ENCODE peak calls at places on chromosomes 16 and 17, in seven cellular contexts. S, B, W, A, O, P and R are unnamed samples.
A peak's percentile ranks its signal among the peaks of the same experiment; 100 is the strongest.

GRCh38 chr17:1344521-1344920 is 55.5 kb downstream of the YWHAE start:
- DNase-seq in S (no peak), B (no peak), W (peak; percentile 67), A (no peak), O (no peak), P (no peak), R (no peak)

GRCh38 chr17:48892940-48893645 is 506 bp downstream of the ATP5MC1 start:
- DNase-seq in S (no peak), B (no peak), W (no peak), A (peak; percentile 18), O (no peak), P (no peak), R (peak; percentile 53)

GRCh38 chr16:31333686-31334649 is 21.0 kb upstream of the ITGAX start:
- DNase-seq in S (peak; percentile 13), B (peak; percentile 32), W (peak; percentile 43), A (peak; percentile 2), O (peak; percentile 52), P (peak; percentile 76), R (no peak)

GRCh38 chr17:69501591-69502468 is 87.3 kb downstream of the MAP2K6 start:
- DNase-seq in S (peak; percentile 90), B (no peak), W (peak; percentile 27), A (peak; percentile 99), O (no peak), P (peak; percentile 85), R (peak; percentile 95)

GRCh38 chr17:350706-351435 is 1.7 kb downstream of the RPH3AL start:
- DNase-seq in S (no peak), B (peak; percentile 93), W (no peak), A (peak; percentile 53), O (no peak), P (peak; percentile 73), R (no peak)

GRCh38 chr16:546909-547770 is 13.1 kb upstream of the PRR35 start:
- DNase-seq in S (peak; percentile 16), B (peak; percentile 90), W (peak; percentile 82), A (peak; percentile 33), O (no peak), P (peak; percentile 58), R (no peak)

GRCh38 chr17:78605886-78606285 is 28.7 kb upstream of the DNAH17 start:
- DNase-seq in S (no peak), B (no peak), W (no peak), A (no peak), O (no peak), P (no peak), R (no peak)

GRCh38 chr17:39781028-39781800 is 43.5 kb downstream of the GRB7 start:
- DNase-seq in S (no peak), B (no peak), W (no peak), A (no peak), O (no peak), P (no peak), R (no peak)

GRCh38 chr16:84423416-84423837 is 55.1 kb downstream of the ATP2C2 start:
- DNase-seq in S (peak; percentile 52), B (no peak), W (no peak), A (peak; percentile 39), O (peak; percentile 80), P (peak; percentile 57), R (peak; percentile 15)

GRCh38 chr16:23832882-23833281 is 2.9 kb upstream of the PRKCB start:
- DNase-seq in S (no peak), B (no peak), W (no peak), A (no peak), O (no peak), P (no peak), R (no peak)

GRCh38 chr17:35795007-35795870 is at the start of gene MMP28:
- DNase-seq in S (no peak), B (peak; percentile 81), W (peak; percentile 78), A (no peak), O (no peak), P (no peak), R (peak; percentile 63)
- H3K9ac ChIP-seq in S (peak within 1 kb of the TSS; percentile 22), B (no peak within 1 kb of the TSS), W (no peak within 1 kb of the TSS), A (no peak within 1 kb of the TSS), O (peak within 1 kb of the TSS; percentile 43), P (peak within 1 kb of the TSS; percentile 40), R (peak within 1 kb of the TSS; percentile 13)

DNA sequence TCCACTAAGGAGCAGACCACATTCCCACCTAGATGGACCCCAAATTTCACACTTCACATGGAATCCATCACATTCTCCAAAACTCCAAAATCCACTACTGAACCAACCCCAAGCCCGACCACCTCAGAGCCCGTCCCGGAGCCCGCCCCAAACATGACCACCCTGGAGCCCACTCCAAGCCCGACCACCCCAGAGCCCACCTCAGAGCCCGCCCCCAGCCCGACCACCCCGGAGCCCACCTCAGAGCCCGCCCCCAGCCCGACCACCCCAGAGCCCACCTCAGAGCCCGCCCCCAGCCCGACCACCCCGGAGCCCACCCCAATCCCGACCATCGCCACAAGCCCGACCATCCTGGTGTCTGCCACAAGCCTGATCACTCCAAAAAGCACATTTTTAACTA is 1.6 kb downstream of the GP1BA start:
- DNase-seq in S (no peak), B (peak; percentile 62), W (no peak), A (no peak), O (no peak), P (no peak), R (no peak)
- H3K9ac ChIP-seq in S (no peak overlapping the region), B (peak overlapping the region; percentile 19), W (no peak overlapping the region), A (no peak overlapping the region), O (no peak overlapping the region), P (no peak overlapping the region), R (peak overlapping the region; percentile 57)

GRCh38 chr17:17837380-17837821 is 615 bp upstream of the SREBF1 start:
- DNase-seq in S (peak; percentile 81), B (peak; percentile 70), W (peak; percentile 50), A (peak; percentile 85), O (peak; percentile 69), P (peak; percentile 96), R (peak; percentile 69)

GRCh38 chr17:17836818-17837379 is at the start of gene SREBF1:
- DNase-seq in S (peak; percentile 37), B (peak; percentile 89), W (peak; percentile 94), A (peak; percentile 50), O (no peak), P (peak; percentile 74), R (peak; percentile 84)

GRCh38 chr17:17836250-17836817 is 452 bp downstream of the SREBF1 start:
- DNase-seq in S (peak; percentile 92), B (peak; percentile 99), W (peak; percentile 100), A (peak; percentile 92), O (peak; percentile 92), P (peak; percentile 98), R (peak; percentile 98)

GRCh38 chr17:17834974-17835373 is 1.8 kb downstream of the SREBF1 start:
- DNase-seq in S (no peak), B (no peak), W (no peak), A (no peak), O (no peak), P (no peak), R (no peak)

DNA sequence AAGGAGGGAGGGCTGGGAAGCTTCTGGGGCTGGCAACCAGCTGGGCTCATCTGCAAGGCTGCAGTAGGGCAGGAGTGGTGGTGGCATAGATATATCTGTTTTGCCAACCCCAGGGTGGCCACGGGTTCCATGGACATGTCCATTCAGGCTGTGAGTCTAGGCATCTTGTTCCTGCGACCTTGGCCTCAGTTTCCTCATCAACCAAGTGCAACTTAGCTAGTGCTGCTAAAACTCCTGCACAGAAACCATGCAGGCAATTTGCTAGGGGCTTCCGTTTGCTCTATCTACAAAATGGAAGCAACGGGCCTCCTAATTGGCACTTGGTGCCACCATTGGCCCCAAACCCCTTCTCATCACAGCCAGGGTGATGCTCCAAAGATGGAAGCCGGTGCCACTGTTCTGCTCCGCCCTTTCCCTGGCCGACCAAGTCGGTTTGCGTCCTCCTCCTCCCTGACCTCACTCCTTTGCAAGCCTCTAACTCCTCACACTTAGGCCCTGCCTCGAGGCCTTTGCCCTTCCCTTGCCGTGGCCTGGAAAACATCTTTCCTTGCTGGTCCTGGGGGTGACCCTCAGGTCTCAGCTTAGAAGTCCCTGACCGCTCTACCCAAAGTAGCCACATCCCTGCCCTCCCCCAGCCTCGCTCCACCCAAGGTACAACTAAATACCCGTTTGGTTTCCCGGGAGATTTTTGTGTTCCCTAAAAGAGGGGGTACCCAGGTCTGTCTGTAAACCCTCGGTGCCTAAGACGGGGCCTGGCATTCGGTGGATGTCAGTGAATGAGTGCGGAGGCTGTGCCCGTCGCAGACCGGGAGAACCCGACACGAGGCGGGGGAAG is 1.2 kb downstream of the SREBF1 start:
- DNase-seq in S (no peak), B (peak; percentile 80), W (no peak), A (no peak), O (no peak), P (no peak), R (no peak)
- H3K9ac ChIP-seq in S (peak overlapping the region; percentile 41), B (peak overlapping the region; percentile 56), W (no peak overlapping the region), A (peak overlapping the region; percentile 95), O (peak overlapping the region; percentile 99), P (peak overlapping the region; percentile 67), R (peak overlapping the region; percentile 94)

DNA sequence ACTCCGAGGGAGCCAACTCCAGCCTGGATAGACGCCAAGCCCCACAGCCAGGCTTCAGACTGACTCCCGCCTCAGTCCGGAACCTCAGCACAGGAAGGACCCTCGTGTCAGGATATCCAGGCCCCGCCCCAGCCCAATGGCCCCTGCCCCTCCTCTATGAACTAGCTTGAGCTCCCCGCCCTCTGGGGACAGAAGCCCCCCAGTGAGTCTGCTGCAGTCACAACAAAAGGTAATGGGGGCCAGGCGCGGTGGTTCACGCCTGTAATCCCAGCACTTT is 228.3 kb downstream of the PARN start:
- DNase-seq in S (peak; percentile 18), B (no peak), W (no peak), A (peak; percentile 32), O (no peak), P (no peak), R (no peak)
- H3K9ac ChIP-seq in S (no peak overlapping the region), B (no peak overlapping the region), W (no peak overlapping the region), A (no peak overlapping the region), O (no peak overlapping the region), P (no peak overlapping the region), R (no peak overlapping the region)

GRCh38 chr16:72876981-72877373 is 171.0 kb downstream of the ZFHX3 start:
- DNase-seq in S (no peak), B (no peak), W (no peak), A (no peak), O (no peak), P (peak; percentile 13), R (peak; percentile 46)
- H3K9ac ChIP-seq in S (no peak overlapping the region), B (no peak overlapping the region), W (no peak overlapping the region), A (no peak overlapping the region), O (peak overlapping the region; percentile 40), P (no peak overlapping the region), R (no peak overlapping the region)

DNA sequence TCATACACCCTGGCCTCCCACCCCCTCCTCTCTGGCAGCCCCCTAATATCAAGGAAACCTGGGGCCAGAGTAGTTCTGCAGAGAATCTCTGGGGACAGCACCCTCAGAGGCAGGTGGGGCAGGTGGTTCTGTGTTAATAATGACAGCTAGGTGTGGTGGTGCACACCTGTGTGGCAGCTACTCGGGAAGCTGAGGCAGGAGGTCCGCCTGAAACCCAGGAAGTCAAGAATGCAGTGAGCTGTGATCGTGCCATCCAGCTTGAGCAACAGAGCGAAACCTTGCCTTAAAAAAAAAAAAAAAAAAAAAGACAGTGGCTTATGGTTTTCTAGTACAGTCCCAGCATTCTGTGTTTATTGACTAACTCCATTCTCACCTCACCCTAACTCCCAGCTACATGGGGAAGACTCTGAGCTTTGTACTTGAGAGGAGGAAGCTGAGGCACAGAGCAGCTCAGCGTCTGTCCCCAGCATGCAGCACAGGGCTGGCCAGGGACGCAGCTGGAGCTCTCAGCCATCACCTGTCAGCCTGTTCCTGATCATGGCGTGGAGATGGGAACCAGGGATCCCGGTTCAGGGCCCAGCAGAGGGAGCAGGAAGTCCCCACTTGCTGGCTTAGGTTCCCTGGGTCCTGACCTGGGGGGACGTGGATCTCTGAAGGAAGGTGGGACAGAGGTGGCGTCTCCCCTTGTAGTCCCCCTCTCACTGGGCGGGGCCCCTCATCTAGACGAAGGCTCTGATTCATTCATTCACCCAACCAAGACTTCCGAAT is 6.1 kb downstream of the DBNDD1 start:
- DNase-seq in S (no peak), B (no peak), W (no peak), A (no peak), O (no peak), P (no peak), R (no peak)
- H3K9ac ChIP-seq in S (no peak overlapping the region), B (no peak overlapping the region), W (no peak overlapping the region), A (no peak overlapping the region), O (no peak overlapping the region), P (no peak overlapping the region), R (no peak overlapping the region)